ENCODE peak calls at places on chromosome 3, in five cellular contexts. One of them, this sample, is unnamed.

GRCh38 chr3:42247576-42248027 is 18.4 kb downstream of the CCK start:
- DNase-seq in GM06990: peak
- DNase-seq in cardiac fibroblast: peak
- DNase-seq in stomach: peak
- DNase-seq in endothelial cell of umbilical vein: peak
- DNase-seq in this sample: peak

GRCh38 chr3:116087431-116087830 is 357.9 kb downstream of the LSAMP start:
- DNase-seq in cardiac fibroblast: no peak
- DNase-seq in stomach: no peak
- DNase-seq in GM06990: no peak
- DNase-seq in endothelial cell of umbilical vein: no peak
- DNase-seq in this sample: no peak

GRCh38 chr3:191296041-191296541 is 33.1 kb upstream of the CCDC50 start:
- DNase-seq in GM06990: peak
- DNase-seq in endothelial cell of umbilical vein: no peak
- DNase-seq in cardiac fibroblast: no peak
- DNase-seq in stomach: no peak
- DNase-seq in this sample: no peak

GRCh38 chr3:37221407-37221806 is 47.0 kb upstream of the LRRFIP2 start:
- DNase-seq in endothelial cell of umbilical vein: peak
- DNase-seq in GM06990: no peak
- DNase-seq in stomach: no peak
- DNase-seq in cardiac fibroblast: peak
- DNase-seq in this sample: no peak

GRCh38 chr3:47978386-47978785 is 37.8 kb downstream of the MAP4 start:
- DNase-seq in cardiac fibroblast: peak
- DNase-seq in stomach: no peak
- DNase-seq in endothelial cell of umbilical vein: no peak
- DNase-seq in GM06990: no peak
- DNase-seq in this sample: no peak

GRCh38 chr3:68059628-68060027 is 405.2 kb upstream of the SUCLG2 start:
- DNase-seq in endothelial cell of umbilical vein: no peak
- DNase-seq in stomach: no peak
- DNase-seq in GM06990: no peak
- DNase-seq in cardiac fibroblast: no peak
- DNase-seq in this sample: no peak

GRCh38 chr3:13541691-13542090 is 7.2 kb upstream of the FBLN2 start:
- DNase-seq in stomach: no peak
- DNase-seq in cardiac fibroblast: peak
- DNase-seq in endothelial cell of umbilical vein: no peak
- DNase-seq in GM06990: no peak
- DNase-seq in this sample: no peak

GRCh38 chr3:142912440-142913172 is 23.7 kb upstream of the PCOLCE2 start:
- DNase-seq in cardiac fibroblast: peak
- DNase-seq in endothelial cell of umbilical vein: no peak
- DNase-seq in GM06990: no peak
- DNase-seq in stomach: no peak
- DNase-seq in this sample: no peak

GRCh38 chr3:122560680-122561079 is 3.4 kb downstream of the PARP9 start:
- DNase-seq in stomach: peak
- DNase-seq in cardiac fibroblast: peak
- DNase-seq in endothelial cell of umbilical vein: peak
- DNase-seq in GM06990: peak
- DNase-seq in this sample: no peak

GRCh38 chr3:151091685-151092352 is 6.4 kb downstream of the MED12L start:
- DNase-seq in endothelial cell of umbilical vein: no peak
- DNase-seq in stomach: no peak
- DNase-seq in cardiac fibroblast: no peak
- DNase-seq in GM06990: no peak
- DNase-seq in this sample: no peak

GRCh38 chr3:151093148-151093547 is 7.7 kb downstream of the MED12L start:
- DNase-seq in cardiac fibroblast: no peak
- DNase-seq in endothelial cell of umbilical vein: no peak
- DNase-seq in GM06990: no peak
- DNase-seq in stomach: no peak
- DNase-seq in this sample: no peak

GRCh38 chr3:151096697-151097096 is 11.2 kb downstream of the MED12L start:
- DNase-seq in stomach: no peak
- DNase-seq in endothelial cell of umbilical vein: no peak
- DNase-seq in GM06990: no peak
- DNase-seq in cardiac fibroblast: no peak
- DNase-seq in this sample: no peak

DNA sequence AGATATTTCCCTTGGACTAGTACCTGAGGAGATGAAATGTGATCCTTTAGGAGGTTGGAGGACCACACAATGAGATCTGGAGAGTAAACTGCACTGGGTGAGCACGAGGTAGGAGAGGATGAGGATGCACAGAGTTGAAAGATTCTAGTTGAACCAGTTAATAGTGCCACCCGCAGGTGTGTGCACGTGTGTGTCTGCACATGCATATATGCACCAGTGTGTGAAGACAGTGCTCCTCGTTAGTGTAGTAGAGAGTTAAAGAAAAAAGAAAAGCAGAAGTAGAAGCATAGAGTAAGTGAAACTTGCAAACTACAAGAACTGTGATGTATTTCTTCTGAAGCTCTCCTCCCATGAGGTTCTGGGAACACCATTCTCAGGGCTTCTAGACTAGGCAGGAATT is 8.4 kb downstream of the MED12L start:
- DNase-seq in stomach: no peak
- DNase-seq in GM06990: no peak
- DNase-seq in endothelial cell of umbilical vein: no peak
- DNase-seq in cardiac fibroblast: no peak
- DNase-seq in this sample: no peak
- TF ChIP-seq CTCF in stomach: no peak
- TF ChIP-seq CTCF in GM06990: no peak
- TF ChIP-seq CTCF in endothelial cell of umbilical vein: no peak
- TF ChIP-seq CTCF in cardiac fibroblast: no peak
- TF ChIP-seq CTCF in this sample: no peak

DNA sequence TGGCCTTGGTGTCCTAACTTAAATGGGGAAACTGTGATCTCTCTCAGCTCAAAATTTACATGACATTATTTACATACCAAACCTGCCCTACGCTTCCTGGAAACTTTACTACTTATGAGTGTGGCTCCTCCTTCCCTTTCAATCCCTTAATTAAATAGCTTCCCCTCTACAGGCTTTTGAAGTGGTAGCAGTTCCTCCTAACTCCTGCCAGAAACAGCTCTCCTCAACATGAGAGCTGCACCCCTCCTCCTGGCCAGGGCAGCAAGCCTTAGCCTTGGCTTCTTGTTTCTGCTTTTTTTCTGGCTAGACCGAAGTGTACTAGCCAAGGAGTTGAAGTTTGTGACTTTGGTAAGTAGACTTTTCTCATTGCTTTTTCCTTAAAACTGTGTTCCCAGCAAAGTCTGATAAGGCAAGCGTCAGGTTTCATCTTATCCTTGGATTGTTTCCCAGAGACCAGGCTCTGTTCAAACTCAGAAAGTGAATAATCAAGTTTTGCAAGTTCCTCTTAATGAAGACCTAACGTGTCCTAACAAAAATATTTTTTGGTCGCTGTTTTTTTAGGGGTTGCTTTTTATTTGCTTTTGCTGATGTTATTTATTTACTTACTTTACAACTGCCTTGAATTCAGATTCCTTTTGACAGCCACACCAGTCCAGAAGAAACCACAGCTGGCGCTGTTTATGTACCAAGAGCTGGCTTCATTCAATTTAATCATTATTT is at the start of gene ACP3:
- DNase-seq in cardiac fibroblast: peak
- DNase-seq in stomach: peak
- DNase-seq in endothelial cell of umbilical vein: peak
- DNase-seq in GM06990: no peak
- DNase-seq in this sample: no peak
- H3K4me3 ChIP-seq in cardiac fibroblast: no peak
- H3K4me3 ChIP-seq in stomach: peak
- H3K4me3 ChIP-seq in endothelial cell of umbilical vein: no peak
- H3K4me3 ChIP-seq in GM06990: no peak
- H3K4me3 ChIP-seq in this sample: no peak

GRCh38 chr3:65914740-65915366 is 123.9 kb downstream of the MAGI1 start:
- DNase-seq in stomach: no peak
- DNase-seq in endothelial cell of umbilical vein: peak
- DNase-seq in cardiac fibroblast: peak
- DNase-seq in GM06990: peak
- DNase-seq in this sample: no peak
- TF ChIP-seq CTCF in stomach: no peak
- TF ChIP-seq CTCF in endothelial cell of umbilical vein: no peak
- TF ChIP-seq CTCF in cardiac fibroblast: no peak
- TF ChIP-seq CTCF in GM06990: peak
- TF ChIP-seq CTCF in this sample: no peak

GRCh38 chr3:147369231-147369630 is 37.1 kb downstream of the ZIC4 start:
- DNase-seq in endothelial cell of umbilical vein: no peak
- DNase-seq in stomach: no peak
- DNase-seq in GM06990: no peak
- DNase-seq in cardiac fibroblast: no peak
- DNase-seq in this sample: no peak
- H3K4me3 ChIP-seq in endothelial cell of umbilical vein: no peak
- H3K4me3 ChIP-seq in stomach: no peak
- H3K4me3 ChIP-seq in GM06990: no peak
- H3K4me3 ChIP-seq in cardiac fibroblast: no peak
- H3K4me3 ChIP-seq in this sample: no peak

GRCh38 chr3:1082024-1082633 is 10.7 kb upstream of the CNTN6 start:
- DNase-seq in cardiac fibroblast: peak
- DNase-seq in GM06990: no peak
- DNase-seq in endothelial cell of umbilical vein: peak
- DNase-seq in stomach: peak
- DNase-seq in this sample: no peak
- TF ChIP-seq CTCF in cardiac fibroblast: peak
- TF ChIP-seq CTCF in GM06990: peak
- TF ChIP-seq CTCF in endothelial cell of umbilical vein: peak
- TF ChIP-seq CTCF in stomach: peak
- TF ChIP-seq CTCF in this sample: no peak